ENCODE peak calls at places on chromosome 1, in eight cellular contexts. F is Right ventricle myocardium superior; Z is kidney; Y is fibroblast of lung; W is stimulated activated CD8-positive, alpha-beta memory T cell treated with anti-CD3 and anti-CD28 coated beads, Interleukin-7, amount 100 ng/mL, for 1 hour; D is NCI-H1105 treated with DMSO at 0.1 percent for 48 hours; O is stimulated activated CD4-positive, alpha-beta T cell treated with anti-CD3 and anti-CD28 coated beads, TNF-alpha, amount 100 ng/mL, for 48 hours; A is cerebellar cortex. B is an unnamed sample.

GRCh38 chr1:42529724-42530161 is 66.7 kb downstream of the CCDC30 start:
- DNase-seq in F (no peak), Z (no peak), Y (peak), W (no peak), D (no peak), O (no peak), A (no peak), B (no peak)

GRCh38 chr1:223052931-223053330 is 90.1 kb downstream of the TLR5 start:
- DNase-seq in F (no peak), Z (no peak), Y (no peak), W (no peak), D (no peak), O (no peak), A (no peak), B (no peak)

GRCh38 chr1:3692593-3692992 is 40.3 kb downstream of the TP73 start:
- DNase-seq in F (no peak), Z (no peak), Y (no peak), W (no peak), D (peak), O (no peak), A (no peak), B (no peak)

GRCh38 chr1:89799495-89799894 is 21.3 kb upstream of the LRRC8D start:
- DNase-seq in F (no peak), Z (no peak), Y (no peak), W (no peak), D (no peak), O (no peak), A (no peak), B (no peak)

GRCh38 chr1:9746211-9746610 is 77.6 kb downstream of the CLSTN1 start:
- DNase-seq in F (no peak), Z (no peak), Y (peak), W (no peak), D (no peak), O (no peak), A (no peak), B (no peak)

GRCh38 chr1:26530898-26531598 is 1.5 kb downstream of the RPS6KA1 start:
- DNase-seq in F (no peak), Z (peak), Y (peak), W (no peak), D (peak), O (no peak), A (peak), B (no peak)

GRCh38 chr1:231828182-231828920 is 201.8 kb downstream of the DISC1 start:
- DNase-seq in F (no peak), Z (no peak), Y (peak), W (no peak), D (no peak), O (no peak), A (no peak), B (no peak)

GRCh38 chr1:72137665-72138064 is 144.7 kb downstream of the NEGR1 start:
- DNase-seq in F (no peak), Z (no peak), Y (peak), W (no peak), D (no peak), O (no peak), A (no peak), B (no peak)

GRCh38 chr1:200150721-200151120 is 123.2 kb downstream of the NR5A2 start:
- DNase-seq in F (no peak), Z (no peak), Y (peak), W (no peak), D (no peak), O (no peak), A (no peak), B (no peak)

GRCh38 chr1:27137022-27137542 is 17.8 kb downstream of the SLC9A1 start:
- DNase-seq in F (peak), Z (peak), Y (no peak), W (peak), D (no peak), O (peak), A (peak), B (peak)

B was measured in esophagus squamous epithelium.